ENCODE peak calls at places on chromosome 15, in five cellular contexts. One of them, this sample, is unnamed.

GRCh38 chr15:31260646-31261265 is 65.9 kb upstream of the KLF13 start:
- DNase-seq in osteocyte: peak
- DNase-seq in dorsolateral prefrontal cortex: no peak
- DNase-seq in Calu3: no peak
- DNase-seq in OCI-LY7: no peak
- DNase-seq in this sample: no peak

GRCh38 chr15:45637552-45638033 is 2.8 kb downstream of the SQOR start:
- DNase-seq in Calu3: no peak
- DNase-seq in OCI-LY7: peak
- DNase-seq in dorsolateral prefrontal cortex: no peak
- DNase-seq in osteocyte: no peak
- DNase-seq in this sample: peak

GRCh38 chr15:24394303-24394702 is 281.3 kb upstream of the NPAP1 start:
- DNase-seq in Calu3: no peak
- DNase-seq in osteocyte: no peak
- DNase-seq in dorsolateral prefrontal cortex: no peak
- DNase-seq in OCI-LY7: no peak
- DNase-seq in this sample: no peak

GRCh38 chr15:45456212-45457106 is 66.1 kb downstream of the SLC30A4 start:
- DNase-seq in dorsolateral prefrontal cortex: peak
- DNase-seq in Calu3: peak
- DNase-seq in osteocyte: no peak
- DNase-seq in OCI-LY7: no peak
- DNase-seq in this sample: peak

GRCh38 chr15:67050062-67050461 is 15.3 kb upstream of the SMAD3 start:
- DNase-seq in osteocyte: no peak
- DNase-seq in Calu3: no peak
- DNase-seq in OCI-LY7: no peak
- DNase-seq in dorsolateral prefrontal cortex: no peak
- DNase-seq in this sample: peak

GRCh38 chr15:98800437-98801233 is 152.3 kb downstream of the IGF1R start:
- DNase-seq in osteocyte: no peak
- DNase-seq in OCI-LY7: no peak
- DNase-seq in dorsolateral prefrontal cortex: peak
- DNase-seq in Calu3: peak
- DNase-seq in this sample: peak

GRCh38 chr15:93040288-93041158 is 48.5 kb downstream of the RGMA start:
- DNase-seq in osteocyte: no peak
- DNase-seq in Calu3: no peak
- DNase-seq in OCI-LY7: no peak
- DNase-seq in dorsolateral prefrontal cortex: peak
- DNase-seq in this sample: no peak

GRCh38 chr15:95843241-95843851 is 487.2 kb upstream of the NR2F2 start:
- DNase-seq in Calu3: no peak
- DNase-seq in dorsolateral prefrontal cortex: no peak
- DNase-seq in osteocyte: no peak
- DNase-seq in OCI-LY7: no peak
- DNase-seq in this sample: no peak

GRCh38 chr15:40536501-40536900 is 28.3 kb downstream of the CCDC32 start:
- DNase-seq in Calu3: no peak
- DNase-seq in OCI-LY7: no peak
- DNase-seq in osteocyte: no peak
- DNase-seq in dorsolateral prefrontal cortex: no peak
- DNase-seq in this sample: no peak

GRCh38 chr15:98878172-98878571 is 129.4 kb downstream of the PGPEP1L start:
- DNase-seq in OCI-LY7: no peak
- DNase-seq in Calu3: no peak
- DNase-seq in osteocyte: no peak
- DNase-seq in dorsolateral prefrontal cortex: no peak
- DNase-seq in this sample: no peak

GRCh38 chr15:57319226-57319918 is 56.9 kb upstream of the CGNL1 start:
- DNase-seq in Calu3: no peak
- DNase-seq in OCI-LY7: no peak
- DNase-seq in dorsolateral prefrontal cortex: no peak
- DNase-seq in osteocyte: no peak
- DNase-seq in this sample: no peak

GRCh38 chr15:89805241-89806216 is 9.1 kb downstream of the ANPEP start:
- DNase-seq in osteocyte: no peak
- DNase-seq in OCI-LY7: no peak
- DNase-seq in Calu3: no peak
- DNase-seq in dorsolateral prefrontal cortex: no peak
- DNase-seq in this sample: no peak

GRCh38 chr15:64559243-64559642 is 98.9 kb downstream of the ZNF609 start:
- DNase-seq in osteocyte: no peak
- DNase-seq in OCI-LY7: no peak
- DNase-seq in Calu3: no peak
- DNase-seq in dorsolateral prefrontal cortex: no peak
- DNase-seq in this sample: no peak

GRCh38 chr15:72155021-72155621 is 36.9 kb downstream of the SENP8 start:
- DNase-seq in osteocyte: no peak
- DNase-seq in dorsolateral prefrontal cortex: peak
- DNase-seq in Calu3: peak
- DNase-seq in OCI-LY7: no peak
- DNase-seq in this sample: peak

GRCh38 chr15:62734706-62735105 is 307.8 kb upstream of the TPM1 start:
- DNase-seq in osteocyte: no peak
- DNase-seq in Calu3: no peak
- DNase-seq in OCI-LY7: no peak
- DNase-seq in dorsolateral prefrontal cortex: no peak
- DNase-seq in this sample: no peak

GRCh38 chr15:55768670-55769185 is 25.8 kb upstream of the PRTG start:
- DNase-seq in osteocyte: no peak
- DNase-seq in dorsolateral prefrontal cortex: no peak
- DNase-seq in OCI-LY7: no peak
- DNase-seq in Calu3: no peak
- DNase-seq in this sample: no peak

GRCh38 chr15:60392986-60393811 is 4.6 kb downstream of the ANXA2 start:
- DNase-seq in osteocyte: peak
- DNase-seq in OCI-LY7: no peak
- DNase-seq in dorsolateral prefrontal cortex: peak
- DNase-seq in Calu3: peak
- DNase-seq in this sample: no peak

GRCh38 chr15:37053070-37053653 is 47.2 kb downstream of the MEIS2 start:
- DNase-seq in dorsolateral prefrontal cortex: no peak
- DNase-seq in Calu3: no peak
- DNase-seq in OCI-LY7: no peak
- DNase-seq in osteocyte: no peak
- DNase-seq in this sample: no peak

GRCh38 chr15:41424809-41425208 is 7.9 kb downstream of the RTF1 start:
- DNase-seq in osteocyte: no peak
- DNase-seq in Calu3: no peak
- DNase-seq in OCI-LY7: no peak
- DNase-seq in dorsolateral prefrontal cortex: no peak
- DNase-seq in this sample: no peak

GRCh38 chr15:89370120-89371077 is 35.8 kb upstream of the POLG start:
- DNase-seq in dorsolateral prefrontal cortex: no peak
- DNase-seq in OCI-LY7: no peak
- DNase-seq in osteocyte: no peak
- DNase-seq in Calu3: no peak
- DNase-seq in this sample: no peak

GRCh38 chr15:95561463-95561862 is 769.0 kb upstream of the NR2F2 start:
- DNase-seq in osteocyte: no peak
- DNase-seq in dorsolateral prefrontal cortex: no peak
- DNase-seq in OCI-LY7: no peak
- DNase-seq in Calu3: no peak
- DNase-seq in this sample: no peak

GRCh38 chr15:39407116-39407515 is 173.8 kb upstream of the THBS1 start:
- DNase-seq in Calu3: no peak
- DNase-seq in dorsolateral prefrontal cortex: no peak
- DNase-seq in osteocyte: no peak
- DNase-seq in OCI-LY7: no peak
- DNase-seq in this sample: no peak

GRCh38 chr15:41125950-41126642 is 10.0 kb upstream of the INO80 start:
- DNase-seq in osteocyte: no peak
- DNase-seq in OCI-LY7: no peak
- DNase-seq in dorsolateral prefrontal cortex: no peak
- DNase-seq in Calu3: peak
- DNase-seq in this sample: no peak

GRCh38 chr15:74865316-74865715 is 7.8 kb downstream of the SCAMP2 start:
- DNase-seq in OCI-LY7: no peak
- DNase-seq in osteocyte: no peak
- DNase-seq in Calu3: no peak
- DNase-seq in dorsolateral prefrontal cortex: no peak
- DNase-seq in this sample: no peak

GRCh38 chr15:101320501-101321052 is 25.5 kb upstream of the SNRPA1 start:
- DNase-seq in dorsolateral prefrontal cortex: no peak
- DNase-seq in OCI-LY7: no peak
- DNase-seq in Calu3: no peak
- DNase-seq in osteocyte: no peak
- DNase-seq in this sample: no peak

GRCh38 chr15:44296625-44297524 is 8.4 kb downstream of the GOLM2 start:
- DNase-seq in OCI-LY7: no peak
- DNase-seq in osteocyte: no peak
- DNase-seq in dorsolateral prefrontal cortex: no peak
- DNase-seq in Calu3: peak
- DNase-seq in this sample: peak

GRCh38 chr15:40064231-40064894 is 25.4 kb upstream of the SRP14 start:
- DNase-seq in OCI-LY7: peak
- DNase-seq in dorsolateral prefrontal cortex: no peak
- DNase-seq in Calu3: no peak
- DNase-seq in osteocyte: no peak
- DNase-seq in this sample: no peak

GRCh38 chr15:92617197-92618037 is 38.2 kb downstream of the FAM174B start:
- DNase-seq in osteocyte: no peak
- DNase-seq in dorsolateral prefrontal cortex: no peak
- DNase-seq in OCI-LY7: no peak
- DNase-seq in Calu3: peak
- DNase-seq in this sample: no peak

GRCh38 chr15:65612616-65612946 is 1.6 kb upstream of the INTS14 start:
- DNase-seq in osteocyte: no peak
- DNase-seq in Calu3: no peak
- DNase-seq in dorsolateral prefrontal cortex: no peak
- DNase-seq in OCI-LY7: no peak
- DNase-seq in this sample: no peak

GRCh38 chr15:65613365-65613764 is 2.4 kb upstream of the INTS14 start:
- DNase-seq in dorsolateral prefrontal cortex: no peak
- DNase-seq in Calu3: no peak
- DNase-seq in osteocyte: no peak
- DNase-seq in OCI-LY7: no peak
- DNase-seq in this sample: no peak

GRCh38 chr15:65611888-65612615 is 1.1 kb upstream of the INTS14 start:
- DNase-seq in Calu3: peak
- DNase-seq in dorsolateral prefrontal cortex: no peak
- DNase-seq in osteocyte: no peak
- DNase-seq in OCI-LY7: peak
- DNase-seq in this sample: no peak

GRCh38 chr15:65612949-65613348 is 2.0 kb upstream of the INTS14 start:
- DNase-seq in dorsolateral prefrontal cortex: no peak
- DNase-seq in osteocyte: no peak
- DNase-seq in Calu3: no peak
- DNase-seq in OCI-LY7: no peak
- DNase-seq in this sample: no peak

GRCh38 chr15:65610871-65611718 is at the start of gene INTS14:
- DNase-seq in dorsolateral prefrontal cortex: peak
- DNase-seq in osteocyte: peak
- DNase-seq in OCI-LY7: peak
- DNase-seq in Calu3: peak
- DNase-seq in this sample: peak
- TF ChIP-seq CTCF in dorsolateral prefrontal cortex: peak
- TF ChIP-seq CTCF in osteocyte: peak
- TF ChIP-seq CTCF in OCI-LY7: peak
- TF ChIP-seq CTCF in Calu3: peak
- TF ChIP-seq CTCF in this sample: peak

GRCh38 chr15:34708422-34708821 is 46.4 kb downstream of the GJD2 start:
- DNase-seq in dorsolateral prefrontal cortex: no peak
- DNase-seq in OCI-LY7: peak
- DNase-seq in Calu3: no peak
- DNase-seq in osteocyte: no peak
- DNase-seq in this sample: peak
- TF ChIP-seq CTCF in dorsolateral prefrontal cortex: peak
- TF ChIP-seq CTCF in OCI-LY7: peak
- TF ChIP-seq CTCF in Calu3: peak
- TF ChIP-seq CTCF in osteocyte: peak
- TF ChIP-seq CTCF in this sample: peak

GRCh38 chr15:25438601-25439455 is at the start of gene UBE3A:
- DNase-seq in Calu3: peak
- DNase-seq in osteocyte: peak
- DNase-seq in OCI-LY7: peak
- DNase-seq in dorsolateral prefrontal cortex: peak
- DNase-seq in this sample: peak

GRCh38 chr15:25436707-25437106 is 2.1 kb downstream of the UBE3A start:
- DNase-seq in OCI-LY7: no peak
- DNase-seq in Calu3: no peak
- DNase-seq in osteocyte: no peak
- DNase-seq in dorsolateral prefrontal cortex: no peak
- DNase-seq in this sample: no peak

GRCh38 chr15:25439456-25439836 is 622 bp upstream of the UBE3A start:
- DNase-seq in osteocyte: no peak
- DNase-seq in dorsolateral prefrontal cortex: no peak
- DNase-seq in Calu3: no peak
- DNase-seq in OCI-LY7: peak
- DNase-seq in this sample: no peak

GRCh38 chr15:25435474-25436243 is 3.2 kb downstream of the UBE3A start:
- DNase-seq in osteocyte: no peak
- DNase-seq in dorsolateral prefrontal cortex: no peak
- DNase-seq in Calu3: no peak
- DNase-seq in OCI-LY7: no peak
- DNase-seq in this sample: no peak

GRCh38 chr15:25437751-25438600 is 848 bp downstream of the UBE3A start:
- DNase-seq in osteocyte: peak
- DNase-seq in dorsolateral prefrontal cortex: peak
- DNase-seq in Calu3: peak
- DNase-seq in OCI-LY7: peak
- DNase-seq in this sample: no peak
- TF ChIP-seq CTCF in osteocyte: peak
- TF ChIP-seq CTCF in dorsolateral prefrontal cortex: peak
- TF ChIP-seq CTCF in Calu3: no peak
- TF ChIP-seq CTCF in OCI-LY7: peak
- TF ChIP-seq CTCF in this sample: peak

GRCh38 chr15:27897481-27897880 is 201.6 kb downstream of the OCA2 start:
- DNase-seq in dorsolateral prefrontal cortex: no peak
- DNase-seq in osteocyte: no peak
- DNase-seq in OCI-LY7: no peak
- DNase-seq in Calu3: no peak
- DNase-seq in this sample: no peak
- TF ChIP-seq CTCF in dorsolateral prefrontal cortex: no peak
- TF ChIP-seq CTCF in osteocyte: no peak
- TF ChIP-seq CTCF in OCI-LY7: no peak
- TF ChIP-seq CTCF in Calu3: no peak
- TF ChIP-seq CTCF in this sample: no peak